ENCODE peak calls at places on chromosomes 2 and 18, in six cellular contexts. One of them, this sample, is unnamed.

GRCh38 chr18:56691530-56691929 is 40.4 kb downstream of the WDR7 start:
- DNase-seq in psoas muscle: no peak
- DNase-seq in tibial nerve: no peak
- DNase-seq in PC-3: no peak
- DNase-seq in A549: no peak
- DNase-seq in gastrocnemius medialis: no peak
- DNase-seq in this sample: no peak

GRCh38 chr2:196959750-196960392 is 33.4 kb upstream of the PGAP1 start:
- DNase-seq in psoas muscle: no peak
- DNase-seq in tibial nerve: no peak
- DNase-seq in PC-3: no peak
- DNase-seq in A549: no peak
- DNase-seq in gastrocnemius medialis: no peak
- DNase-seq in this sample: no peak

GRCh38 chr2:201696151-201696659 is 2.2 kb downstream of the MPP4 start:
- DNase-seq in psoas muscle: no peak
- DNase-seq in tibial nerve: no peak
- DNase-seq in PC-3: peak
- DNase-seq in A549: no peak
- DNase-seq in gastrocnemius medialis: peak
- DNase-seq in this sample: no peak

GRCh38 chr2:182077451-182078142 is 91.9 kb downstream of the PPP1R1C start:
- DNase-seq in psoas muscle: no peak
- DNase-seq in tibial nerve: peak
- DNase-seq in PC-3: peak
- DNase-seq in A549: peak
- DNase-seq in gastrocnemius medialis: no peak
- DNase-seq in this sample: peak

GRCh38 chr2:235046561-235046960 is 94.7 kb downstream of the SH3BP4 start:
- DNase-seq in psoas muscle: no peak
- DNase-seq in tibial nerve: no peak
- DNase-seq in PC-3: no peak
- DNase-seq in A549: no peak
- DNase-seq in gastrocnemius medialis: no peak
- DNase-seq in this sample: peak

GRCh38 chr2:119225084-119225864 is 1.6 kb downstream of the STEAP3 start:
- DNase-seq in psoas muscle: no peak
- DNase-seq in tibial nerve: no peak
- DNase-seq in PC-3: peak
- DNase-seq in A549: no peak
- DNase-seq in gastrocnemius medialis: peak
- DNase-seq in this sample: no peak

GRCh38 chr2:233791883-233792329 is 13.8 kb downstream of the MROH2A start:
- DNase-seq in psoas muscle: no peak
- DNase-seq in tibial nerve: no peak
- DNase-seq in PC-3: no peak
- DNase-seq in A549: no peak
- DNase-seq in gastrocnemius medialis: no peak
- DNase-seq in this sample: no peak

GRCh38 chr2:101515512-101515911 is 40.6 kb upstream of the RFX8 start:
- DNase-seq in psoas muscle: peak
- DNase-seq in tibial nerve: no peak
- DNase-seq in PC-3: peak
- DNase-seq in A549: no peak
- DNase-seq in gastrocnemius medialis: no peak
- DNase-seq in this sample: no peak

GRCh38 chr2:146239392-146240135 is 1605.3 kb upstream of the ACVR2A start:
- DNase-seq in psoas muscle: no peak
- DNase-seq in tibial nerve: no peak
- DNase-seq in PC-3: no peak
- DNase-seq in A549: no peak
- DNase-seq in gastrocnemius medialis: no peak
- DNase-seq in this sample: no peak

GRCh38 chr2:178328037-178328436 is 122.9 kb downstream of the PRKRA start:
- DNase-seq in psoas muscle: no peak
- DNase-seq in tibial nerve: no peak
- DNase-seq in PC-3: no peak
- DNase-seq in A549: no peak
- DNase-seq in gastrocnemius medialis: no peak
- DNase-seq in this sample: no peak

GRCh38 chr2:36351291-36352023 is 4.1 kb upstream of the CRIM1 start:
- DNase-seq in psoas muscle: no peak
- DNase-seq in tibial nerve: no peak
- DNase-seq in PC-3: peak
- DNase-seq in A549: no peak
- DNase-seq in gastrocnemius medialis: no peak
- DNase-seq in this sample: no peak

GRCh38 chr2:241354668-241355658 is 1.1 kb upstream of the FARP2 start:
- DNase-seq in psoas muscle: peak
- DNase-seq in tibial nerve: peak
- DNase-seq in PC-3: peak
- DNase-seq in A549: peak
- DNase-seq in gastrocnemius medialis: peak
- DNase-seq in this sample: peak

GRCh38 chr2:120393456-120393855 is 47.5 kb downstream of the INHBB start:
- DNase-seq in psoas muscle: no peak
- DNase-seq in tibial nerve: no peak
- DNase-seq in PC-3: no peak
- DNase-seq in A549: no peak
- DNase-seq in gastrocnemius medialis: no peak
- DNase-seq in this sample: peak

GRCh38 chr18:5298156-5298852 is 2.8 kb upstream of the ZBTB14 start:
- DNase-seq in psoas muscle: no peak
- DNase-seq in tibial nerve: peak
- DNase-seq in PC-3: no peak
- DNase-seq in A549: no peak
- DNase-seq in gastrocnemius medialis: no peak
- DNase-seq in this sample: no peak

GRCh38 chr18:13259701-13260100 is 41.1 kb downstream of the LDLRAD4 start:
- DNase-seq in psoas muscle: no peak
- DNase-seq in tibial nerve: no peak
- DNase-seq in PC-3: no peak
- DNase-seq in A549: no peak
- DNase-seq in gastrocnemius medialis: no peak
- DNase-seq in this sample: peak

GRCh38 chr2:234951386-234952269 is at the start of gene SH3BP4:
- DNase-seq in psoas muscle: peak
- DNase-seq in tibial nerve: peak
- DNase-seq in PC-3: peak
- DNase-seq in A549: peak
- DNase-seq in gastrocnemius medialis: peak
- DNase-seq in this sample: peak

GRCh38 chr18:61034581-61034980 is 298.6 kb upstream of the CDH20 start:
- DNase-seq in psoas muscle: no peak
- DNase-seq in tibial nerve: no peak
- DNase-seq in PC-3: no peak
- DNase-seq in A549: no peak
- DNase-seq in gastrocnemius medialis: no peak
- DNase-seq in this sample: no peak

GRCh38 chr2:173692068-173692467 is 273.1 kb downstream of the SP3 start:
- DNase-seq in psoas muscle: no peak
- DNase-seq in tibial nerve: no peak
- DNase-seq in PC-3: no peak
- DNase-seq in A549: no peak
- DNase-seq in gastrocnemius medialis: no peak
- DNase-seq in this sample: no peak

GRCh38 chr18:36099311-36099710 is 29.8 kb downstream of the SLC39A6 start:
- DNase-seq in psoas muscle: no peak
- DNase-seq in tibial nerve: no peak
- DNase-seq in PC-3: no peak
- DNase-seq in A549: no peak
- DNase-seq in gastrocnemius medialis: no peak
- DNase-seq in this sample: no peak

GRCh38 chr2:239937866-239938640 is 87.1 kb downstream of the NDUFA10 start:
- DNase-seq in psoas muscle: no peak
- DNase-seq in tibial nerve: no peak
- DNase-seq in PC-3: no peak
- DNase-seq in A549: no peak
- DNase-seq in gastrocnemius medialis: peak
- DNase-seq in this sample: peak

GRCh38 chr2:14535156-14535555 is 97.4 kb upstream of the LRATD1 start:
- DNase-seq in psoas muscle: no peak
- DNase-seq in tibial nerve: no peak
- DNase-seq in PC-3: peak
- DNase-seq in A549: no peak
- DNase-seq in gastrocnemius medialis: no peak
- DNase-seq in this sample: peak

GRCh38 chr2:11786191-11786590 is 39.8 kb downstream of the LPIN1 start:
- DNase-seq in psoas muscle: no peak
- DNase-seq in tibial nerve: no peak
- DNase-seq in PC-3: no peak
- DNase-seq in A549: no peak
- DNase-seq in gastrocnemius medialis: no peak
- DNase-seq in this sample: peak

GRCh38 chr2:11786592-11786991 is 40.2 kb downstream of the LPIN1 start:
- DNase-seq in psoas muscle: no peak
- DNase-seq in tibial nerve: no peak
- DNase-seq in PC-3: no peak
- DNase-seq in A549: no peak
- DNase-seq in gastrocnemius medialis: no peak
- DNase-seq in this sample: no peak

GRCh38 chr2:11784747-11785610 is 38.5 kb downstream of the LPIN1 start:
- DNase-seq in psoas muscle: peak
- DNase-seq in tibial nerve: no peak
- DNase-seq in PC-3: peak
- DNase-seq in A549: peak
- DNase-seq in gastrocnemius medialis: no peak
- DNase-seq in this sample: no peak

GRCh38 chr2:11785611-11785940 is 39.1 kb downstream of the LPIN1 start:
- DNase-seq in psoas muscle: no peak
- DNase-seq in tibial nerve: no peak
- DNase-seq in PC-3: no peak
- DNase-seq in A549: no peak
- DNase-seq in gastrocnemius medialis: no peak
- DNase-seq in this sample: no peak

DNA sequence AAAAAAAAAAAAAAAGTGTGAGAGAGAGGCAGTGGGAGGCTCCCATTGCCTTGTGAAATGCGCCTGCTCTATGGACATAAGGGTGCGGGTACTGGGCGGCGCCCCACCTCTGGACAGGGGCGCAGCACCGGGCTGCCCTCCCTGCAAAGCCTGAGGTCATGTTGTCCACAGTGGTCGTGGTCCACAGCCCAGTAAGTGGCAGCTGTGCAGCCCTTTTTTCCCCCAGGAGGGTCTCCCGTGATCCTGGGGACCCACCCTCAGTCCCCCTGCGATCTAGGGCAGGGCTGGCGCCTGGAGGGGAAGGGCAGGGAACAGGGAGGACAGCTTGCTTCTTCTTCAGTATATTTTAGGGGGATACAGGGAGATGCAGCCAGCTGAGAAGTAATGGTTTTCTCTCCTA is 37.9 kb downstream of the LPIN1 start:
- DNase-seq in psoas muscle: no peak
- DNase-seq in tibial nerve: no peak
- DNase-seq in PC-3: no peak
- DNase-seq in A549: no peak
- DNase-seq in gastrocnemius medialis: no peak
- DNase-seq in this sample: peak
- H3K4me3 ChIP-seq in psoas muscle: no peak
- H3K4me3 ChIP-seq in tibial nerve: no peak
- H3K4me3 ChIP-seq in PC-3: no peak
- H3K4me3 ChIP-seq in A549: no peak
- H3K4me3 ChIP-seq in gastrocnemius medialis: no peak
- H3K4me3 ChIP-seq in this sample: no peak

GRCh38 chr2:31696068-31696467 is 115.3 kb upstream of the SRD5A2 start:
- DNase-seq in psoas muscle: no peak
- DNase-seq in tibial nerve: no peak
- DNase-seq in PC-3: no peak
- DNase-seq in A549: peak
- DNase-seq in gastrocnemius medialis: no peak
- DNase-seq in this sample: no peak

GRCh38 chr2:31693882-31694281 is 113.1 kb upstream of the SRD5A2 start:
- DNase-seq in psoas muscle: no peak
- DNase-seq in tibial nerve: no peak
- DNase-seq in PC-3: no peak
- DNase-seq in A549: peak
- DNase-seq in gastrocnemius medialis: no peak
- DNase-seq in this sample: no peak

DNA sequence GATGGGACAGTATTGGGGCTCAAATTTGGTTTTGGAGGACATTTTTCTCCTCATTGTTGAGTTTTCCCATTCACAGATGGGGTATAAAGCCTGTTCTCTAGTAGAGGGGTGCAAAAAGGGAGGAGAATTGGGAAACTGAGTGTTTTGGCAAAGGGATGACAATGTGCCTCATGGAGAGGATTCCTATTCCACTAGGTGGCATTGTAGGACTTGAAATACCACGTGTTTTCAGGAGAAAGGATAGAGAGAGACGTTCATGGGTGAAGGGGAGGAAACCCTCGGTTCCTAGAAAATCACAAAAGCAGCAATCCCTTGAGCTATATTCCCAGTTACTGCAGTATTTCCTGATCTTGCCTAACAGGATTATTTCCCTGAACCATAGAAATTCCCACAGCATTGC is 113.7 kb upstream of the SRD5A2 start:
- DNase-seq in psoas muscle: no peak
- DNase-seq in tibial nerve: no peak
- DNase-seq in PC-3: peak
- DNase-seq in A549: peak
- DNase-seq in gastrocnemius medialis: no peak
- DNase-seq in this sample: no peak
- TF ChIP-seq CTCF in psoas muscle: no peak
- TF ChIP-seq CTCF in tibial nerve: no peak
- TF ChIP-seq CTCF in PC-3: peak
- TF ChIP-seq CTCF in A549: peak
- TF ChIP-seq CTCF in gastrocnemius medialis: peak
- TF ChIP-seq CTCF in this sample: no peak

GRCh38 chr18:74376523-74376922 is 60.9 kb downstream of the C18orf63 start:
- DNase-seq in psoas muscle: no peak
- DNase-seq in tibial nerve: no peak
- DNase-seq in PC-3: no peak
- DNase-seq in A549: no peak
- DNase-seq in gastrocnemius medialis: no peak
- DNase-seq in this sample: peak

GRCh38 chr18:74375999-74376398 is 60.4 kb downstream of the C18orf63 start:
- DNase-seq in psoas muscle: no peak
- DNase-seq in tibial nerve: no peak
- DNase-seq in PC-3: peak
- DNase-seq in A549: peak
- DNase-seq in gastrocnemius medialis: no peak
- DNase-seq in this sample: peak

GRCh38 chr18:74381621-74382350 is 66.1 kb downstream of the C18orf63 start:
- DNase-seq in psoas muscle: no peak
- DNase-seq in tibial nerve: no peak
- DNase-seq in PC-3: no peak
- DNase-seq in A549: no peak
- DNase-seq in gastrocnemius medialis: no peak
- DNase-seq in this sample: no peak

GRCh38 chr18:74380916-74381315 is 65.3 kb downstream of the C18orf63 start:
- DNase-seq in psoas muscle: no peak
- DNase-seq in tibial nerve: no peak
- DNase-seq in PC-3: no peak
- DNase-seq in A549: no peak
- DNase-seq in gastrocnemius medialis: no peak
- DNase-seq in this sample: no peak

GRCh38 chr18:74378179-74378682 is 62.6 kb downstream of the C18orf63 start:
- DNase-seq in psoas muscle: peak
- DNase-seq in tibial nerve: no peak
- DNase-seq in PC-3: no peak
- DNase-seq in A549: no peak
- DNase-seq in gastrocnemius medialis: peak
- DNase-seq in this sample: peak
- H3K4me3 ChIP-seq in psoas muscle: no peak
- H3K4me3 ChIP-seq in tibial nerve: no peak
- H3K4me3 ChIP-seq in PC-3: no peak
- H3K4me3 ChIP-seq in A549: no peak
- H3K4me3 ChIP-seq in gastrocnemius medialis: no peak
- H3K4me3 ChIP-seq in this sample: no peak

GRCh38 chr2:42077343-42077742 is 29.5 kb downstream of the PKDCC start:
- DNase-seq in psoas muscle: no peak
- DNase-seq in tibial nerve: no peak
- DNase-seq in PC-3: no peak
- DNase-seq in A549: no peak
- DNase-seq in gastrocnemius medialis: no peak
- DNase-seq in this sample: no peak
- TF ChIP-seq CTCF in psoas muscle: peak
- TF ChIP-seq CTCF in tibial nerve: no peak
- TF ChIP-seq CTCF in PC-3: peak
- TF ChIP-seq CTCF in A549: peak
- TF ChIP-seq CTCF in gastrocnemius medialis: peak
- TF ChIP-seq CTCF in this sample: no peak

This sample was measured in lower leg skin.